ENCODE peak calls at places on chromosomes 6 and 20, in four cellular contexts. One of them, this sample, is unnamed.

GRCh38 chr6:111764238-111765182 is 108.7 kb downstream of the FYN start:
- DNase-seq in uterus: no peak
- DNase-seq in Peyer's patch: peak
- DNase-seq in right lobe of liver: no peak
- DNase-seq in this sample: no peak

GRCh38 chr20:51586005-51586440 is 43.5 kb upstream of the NFATC2 start:
- DNase-seq in uterus: no peak
- DNase-seq in Peyer's patch: no peak
- DNase-seq in right lobe of liver: no peak
- DNase-seq in this sample: no peak

GRCh38 chr20:60484316-60484715 is 526.1 kb downstream of the CDH26 start:
- DNase-seq in uterus: no peak
- DNase-seq in Peyer's patch: no peak
- DNase-seq in right lobe of liver: no peak
- DNase-seq in this sample: no peak

GRCh38 chr20:61768926-61769832 is 296.5 kb downstream of the TAF4 start:
- DNase-seq in uterus: no peak
- DNase-seq in Peyer's patch: no peak
- DNase-seq in right lobe of liver: no peak
- DNase-seq in this sample: peak

GRCh38 chr20:54469952-54470351 is 5.4 kb upstream of the DOK5 start:
- DNase-seq in uterus: no peak
- DNase-seq in Peyer's patch: no peak
- DNase-seq in right lobe of liver: no peak
- DNase-seq in this sample: no peak

GRCh38 chr20:41234546-41234945 is 83.0 kb downstream of the ZHX3 start:
- DNase-seq in uterus: no peak
- DNase-seq in Peyer's patch: no peak
- DNase-seq in right lobe of liver: no peak
- DNase-seq in this sample: no peak

GRCh38 chr6:82033631-82034211 is 213.8 kb downstream of the IBTK start:
- DNase-seq in uterus: peak
- DNase-seq in Peyer's patch: no peak
- DNase-seq in right lobe of liver: no peak
- DNase-seq in this sample: peak

GRCh38 chr6:135182120-135182992 is 1.2 kb downstream of the MYB start:
- DNase-seq in uterus: no peak
- DNase-seq in Peyer's patch: peak
- DNase-seq in right lobe of liver: peak
- DNase-seq in this sample: no peak

GRCh38 chr20:6644818-6645620 is 122.5 kb upstream of the BMP2 start:
- DNase-seq in uterus: no peak
- DNase-seq in Peyer's patch: no peak
- DNase-seq in right lobe of liver: no peak
- DNase-seq in this sample: no peak

GRCh38 chr6:71204741-71205140 is 83.9 kb upstream of the OGFRL1 start:
- DNase-seq in uterus: no peak
- DNase-seq in Peyer's patch: no peak
- DNase-seq in right lobe of liver: no peak
- DNase-seq in this sample: no peak

GRCh38 chr6:6918216-6918983 is 189.4 kb upstream of the RREB1 start:
- DNase-seq in uterus: no peak
- DNase-seq in Peyer's patch: peak
- DNase-seq in right lobe of liver: no peak
- DNase-seq in this sample: peak

GRCh38 chr6:109073344-109074235 is 21.1 kb downstream of the SESN1 start:
- DNase-seq in uterus: peak
- DNase-seq in Peyer's patch: peak
- DNase-seq in right lobe of liver: no peak
- DNase-seq in this sample: no peak

GRCh38 chr6:139888691-139889122 is 514.3 kb upstream of the CITED2 start:
- DNase-seq in uterus: no peak
- DNase-seq in Peyer's patch: no peak
- DNase-seq in right lobe of liver: no peak
- DNase-seq in this sample: no peak

GRCh38 chr20:3808141-3808479 is 12.0 kb downstream of the CDC25B start:
- DNase-seq in uterus: peak
- DNase-seq in Peyer's patch: peak
- DNase-seq in right lobe of liver: peak
- DNase-seq in this sample: peak

GRCh38 chr6:107784669-107785068 is 39.4 kb downstream of the SCML4 start:
- DNase-seq in uterus: no peak
- DNase-seq in Peyer's patch: no peak
- DNase-seq in right lobe of liver: no peak
- DNase-seq in this sample: no peak

GRCh38 chr6:34897708-34898107 is 8.7 kb downstream of the ANKS1A start:
- DNase-seq in uterus: no peak
- DNase-seq in Peyer's patch: no peak
- DNase-seq in right lobe of liver: no peak
- DNase-seq in this sample: no peak

GRCh38 chr6:169106176-169106575 is 147.5 kb downstream of the THBS2 start:
- DNase-seq in uterus: no peak
- DNase-seq in Peyer's patch: no peak
- DNase-seq in right lobe of liver: no peak
- DNase-seq in this sample: no peak

GRCh38 chr6:13500264-13500663 is 12.9 kb upstream of the GFOD1 start:
- DNase-seq in uterus: no peak
- DNase-seq in Peyer's patch: peak
- DNase-seq in right lobe of liver: no peak
- DNase-seq in this sample: no peak

GRCh38 chr6:169847773-169848380 is 96.5 kb downstream of the ERMARD start:
- DNase-seq in uterus: no peak
- DNase-seq in Peyer's patch: no peak
- DNase-seq in right lobe of liver: no peak
- DNase-seq in this sample: no peak

GRCh38 chr20:63461364-63461763 is 11.1 kb downstream of the KCNQ2 start:
- DNase-seq in uterus: no peak
- DNase-seq in Peyer's patch: no peak
- DNase-seq in right lobe of liver: no peak
- DNase-seq in this sample: no peak

GRCh38 chr6:118134257-118134656 is 227.2 kb downstream of the SLC35F1 start:
- DNase-seq in uterus: no peak
- DNase-seq in Peyer's patch: no peak
- DNase-seq in right lobe of liver: no peak
- DNase-seq in this sample: no peak

GRCh38 chr6:137122612-137123011 is 50.8 kb downstream of the IL22RA2 start:
- DNase-seq in uterus: no peak
- DNase-seq in Peyer's patch: peak
- DNase-seq in right lobe of liver: no peak
- DNase-seq in this sample: no peak

GRCh38 chr20:3040086-3040485 is 3.3 kb upstream of the GNRH2 start:
- DNase-seq in uterus: no peak
- DNase-seq in Peyer's patch: no peak
- DNase-seq in right lobe of liver: no peak
- DNase-seq in this sample: no peak

GRCh38 chr6:75201901-75202672 is 3.8 kb downstream of the COL12A1 start:
- DNase-seq in uterus: peak
- DNase-seq in Peyer's patch: peak
- DNase-seq in right lobe of liver: no peak
- DNase-seq in this sample: peak

GRCh38 chr6:149961728-149962425 is 1.9 kb upstream of the ULBP1 start:
- DNase-seq in uterus: no peak
- DNase-seq in Peyer's patch: no peak
- DNase-seq in right lobe of liver: no peak
- DNase-seq in this sample: no peak

GRCh38 chr6:31466466-31466865 is 31.5 kb upstream of the MICB start:
- DNase-seq in uterus: no peak
- DNase-seq in Peyer's patch: no peak
- DNase-seq in right lobe of liver: no peak
- DNase-seq in this sample: no peak

GRCh38 chr6:111792914-111793700 is 80.1 kb downstream of the FYN start:
- DNase-seq in uterus: no peak
- DNase-seq in Peyer's patch: no peak
- DNase-seq in right lobe of liver: no peak
- DNase-seq in this sample: no peak

GRCh38 chr6:138546733-138547185 is 47.5 kb upstream of the NHSL1 start:
- DNase-seq in uterus: no peak
- DNase-seq in Peyer's patch: no peak
- DNase-seq in right lobe of liver: no peak
- DNase-seq in this sample: no peak

GRCh38 chr6:121434037-121434770 is 1.2 kb upstream of the GJA1 start:
- DNase-seq in uterus: peak
- DNase-seq in Peyer's patch: no peak
- DNase-seq in right lobe of liver: no peak
- DNase-seq in this sample: no peak

GRCh38 chr6:39476670-39477069 is 154.2 kb upstream of the KCNK16 start:
- DNase-seq in uterus: no peak
- DNase-seq in Peyer's patch: no peak
- DNase-seq in right lobe of liver: no peak
- DNase-seq in this sample: no peak

GRCh38 chr6:1987640-1988039 is 257.8 kb downstream of the GMDS start:
- DNase-seq in uterus: no peak
- DNase-seq in Peyer's patch: no peak
- DNase-seq in right lobe of liver: no peak
- DNase-seq in this sample: no peak

GRCh38 chr6:85389180-85389797 is 60.6 kb upstream of the NT5E start:
- DNase-seq in uterus: no peak
- DNase-seq in Peyer's patch: no peak
- DNase-seq in right lobe of liver: no peak
- DNase-seq in this sample: no peak

GRCh38 chr6:84876723-84877514 is 112.5 kb upstream of the TBX18 start:
- DNase-seq in uterus: no peak
- DNase-seq in Peyer's patch: no peak
- DNase-seq in right lobe of liver: no peak
- DNase-seq in this sample: no peak

GRCh38 chr6:32883789-32884188 is 29.8 kb downstream of the PSMB9 start:
- DNase-seq in uterus: peak
- DNase-seq in Peyer's patch: no peak
- DNase-seq in right lobe of liver: no peak
- DNase-seq in this sample: no peak

GRCh38 chr6:32879691-32880090 is 25.7 kb downstream of the PSMB9 start:
- DNase-seq in uterus: no peak
- DNase-seq in Peyer's patch: no peak
- DNase-seq in right lobe of liver: no peak
- DNase-seq in this sample: no peak

GRCh38 chr6:32886674-32887383 is 32.8 kb downstream of the PSMB9 start:
- DNase-seq in uterus: peak
- DNase-seq in Peyer's patch: peak
- DNase-seq in right lobe of liver: no peak
- DNase-seq in this sample: no peak

GRCh38 chr6:32885698-32886286 is 31.8 kb downstream of the PSMB9 start:
- DNase-seq in uterus: no peak
- DNase-seq in Peyer's patch: no peak
- DNase-seq in right lobe of liver: no peak
- DNase-seq in this sample: no peak

DNA sequence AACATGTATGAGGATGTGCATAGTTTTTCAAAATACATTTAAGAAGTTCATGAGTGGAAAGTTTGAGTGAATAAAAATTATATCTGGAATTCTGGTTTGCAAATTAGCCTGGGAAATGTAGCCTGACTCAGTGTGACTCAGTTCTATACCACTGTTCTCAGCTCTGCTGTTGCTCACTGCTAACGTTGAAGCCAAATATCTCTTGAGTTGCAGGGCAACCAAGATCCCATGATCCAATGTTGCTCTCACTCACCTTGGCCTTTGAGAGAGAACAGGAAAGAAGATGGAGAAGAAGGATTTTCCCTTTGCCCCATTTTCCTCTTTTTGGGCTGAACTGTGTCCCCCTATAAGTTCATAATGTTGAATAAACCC is 28.9 kb downstream of the PSMB9 start:
- DNase-seq in uterus: no peak
- DNase-seq in Peyer's patch: no peak
- DNase-seq in right lobe of liver: no peak
- DNase-seq in this sample: no peak
- TF ChIP-seq POLR2A in uterus: no peak
- TF ChIP-seq POLR2A in Peyer's patch: no peak
- TF ChIP-seq POLR2A in right lobe of liver: no peak
- TF ChIP-seq POLR2A in this sample: no peak

GRCh38 chr20:24791949-24792348 is 157.1 kb upstream of the CST7 start:
- DNase-seq in uterus: no peak
- DNase-seq in Peyer's patch: no peak
- DNase-seq in right lobe of liver: no peak
- DNase-seq in this sample: no peak

GRCh38 chr20:24787621-24788020 is 161.4 kb upstream of the CST7 start:
- DNase-seq in uterus: no peak
- DNase-seq in Peyer's patch: no peak
- DNase-seq in right lobe of liver: no peak
- DNase-seq in this sample: no peak

GRCh38 chr20:24792641-24793495 is 156.2 kb upstream of the CST7 start:
- DNase-seq in uterus: no peak
- DNase-seq in Peyer's patch: no peak
- DNase-seq in right lobe of liver: no peak
- DNase-seq in this sample: no peak

GRCh38 chr20:24789877-24790276 is 159.2 kb upstream of the CST7 start:
- DNase-seq in uterus: no peak
- DNase-seq in Peyer's patch: no peak
- DNase-seq in right lobe of liver: no peak
- DNase-seq in this sample: no peak

DNA sequence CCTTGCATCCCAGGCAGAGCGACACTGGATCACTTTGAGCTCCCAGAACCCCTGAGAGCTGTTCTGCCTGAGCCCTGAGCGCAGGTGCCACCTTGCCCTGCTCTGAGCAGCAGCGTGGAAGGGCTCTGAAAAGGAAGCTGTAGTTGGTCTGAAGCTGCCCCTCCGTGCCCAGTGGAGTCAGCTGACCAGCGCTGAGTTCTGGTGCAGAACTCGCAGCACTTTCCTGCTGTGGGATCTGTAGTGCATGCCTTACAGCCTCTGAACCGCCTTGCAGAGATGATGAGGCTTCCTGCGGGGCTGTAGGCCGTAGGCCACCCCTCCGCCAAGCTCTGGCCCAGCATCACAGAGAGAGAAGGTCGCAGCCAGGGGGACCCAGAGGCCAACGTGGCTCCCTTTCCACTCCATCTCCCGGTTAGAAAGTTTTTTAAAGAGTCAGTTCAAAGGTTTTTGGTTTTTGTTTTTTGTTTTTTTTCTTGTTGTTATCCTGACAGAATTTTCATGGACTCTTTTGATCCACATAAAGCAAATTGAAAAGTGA is 158.3 kb upstream of the CST7 start:
- DNase-seq in uterus: no peak
- DNase-seq in Peyer's patch: no peak
- DNase-seq in right lobe of liver: no peak
- DNase-seq in this sample: no peak
- TF ChIP-seq CTCF in uterus: no peak
- TF ChIP-seq CTCF in Peyer's patch: no peak
- TF ChIP-seq CTCF in right lobe of liver: no peak
- TF ChIP-seq CTCF in this sample: no peak

DNA sequence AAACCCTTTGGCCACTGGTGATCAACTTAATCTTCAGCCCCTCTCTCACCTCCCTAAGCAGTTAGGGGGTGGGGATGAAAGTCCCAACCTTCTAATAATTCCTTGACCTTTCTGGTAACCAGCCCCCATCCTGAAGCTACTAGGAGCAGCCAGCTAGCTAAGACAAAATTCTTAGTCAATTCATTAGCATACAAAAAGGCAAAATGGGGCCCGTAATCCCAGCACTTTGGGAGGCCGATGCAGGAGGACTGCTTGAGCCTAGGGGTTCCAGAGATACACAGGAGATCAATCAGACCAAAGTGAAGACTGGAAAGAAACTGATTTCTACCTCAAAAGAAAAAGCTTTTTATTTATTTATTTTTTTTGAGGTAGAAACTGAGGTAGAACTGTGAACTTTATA is 1.8 kb downstream of the ASCC3 start:
- DNase-seq in uterus: no peak
- DNase-seq in Peyer's patch: no peak
- DNase-seq in right lobe of liver: no peak
- DNase-seq in this sample: no peak
- H3K4me3 ChIP-seq in uterus: no peak
- H3K4me3 ChIP-seq in Peyer's patch: no peak
- H3K4me3 ChIP-seq in right lobe of liver: no peak
- H3K4me3 ChIP-seq in this sample: no peak

GRCh38 chr6:156794963-156795362 is 17.8 kb downstream of the ARID1B start:
- DNase-seq in uterus: no peak
- DNase-seq in Peyer's patch: no peak
- DNase-seq in right lobe of liver: no peak
- DNase-seq in this sample: no peak
- TF ChIP-seq POLR2A in uterus: no peak
- TF ChIP-seq POLR2A in Peyer's patch: no peak
- TF ChIP-seq POLR2A in right lobe of liver: no peak
- TF ChIP-seq POLR2A in this sample: no peak